ENCODE peak calls at places on chromosomes 1 and 21, in four cellular contexts. One of them, this sample, is unnamed.

GRCh38 chr1:63319069-63320023 is 3.0 kb upstream of the FOXD3 start:
- DNase-seq in colonic mucosa: no peak
- DNase-seq in CD8-positive, alpha-beta T cell: no peak
- DNase-seq in adrenal gland: no peak
- DNase-seq in this sample: no peak

GRCh38 chr1:8343464-8344001 is 25.6 kb downstream of the SLC45A1 start:
- DNase-seq in colonic mucosa: peak; percentile 44
- DNase-seq in CD8-positive, alpha-beta T cell: no peak
- DNase-seq in adrenal gland: peak; percentile 89
- DNase-seq in this sample: no peak

GRCh38 chr1:148315081-148315811 is 163.2 kb upstream of the NBPF11 start:
- DNase-seq in colonic mucosa: no peak
- DNase-seq in CD8-positive, alpha-beta T cell: no peak
- DNase-seq in adrenal gland: no peak
- DNase-seq in this sample: no peak

GRCh38 chr21:34796518-34797201 is 127.9 kb downstream of the CLIC6 start:
- DNase-seq in colonic mucosa: peak; percentile 49
- DNase-seq in CD8-positive, alpha-beta T cell: no peak
- DNase-seq in adrenal gland: no peak
- DNase-seq in this sample: no peak

GRCh38 chr1:180198186-180198585 is 31.9 kb upstream of the LHX4 start:
- DNase-seq in colonic mucosa: no peak
- DNase-seq in CD8-positive, alpha-beta T cell: no peak
- DNase-seq in adrenal gland: no peak
- DNase-seq in this sample: no peak

GRCh38 chr1:59549067-59549837 is 252.4 kb downstream of the FGGY start:
- DNase-seq in colonic mucosa: no peak
- DNase-seq in CD8-positive, alpha-beta T cell: no peak
- DNase-seq in adrenal gland: no peak
- DNase-seq in this sample: no peak

GRCh38 chr1:86912501-86912900 is 1.4 kb downstream of the SELENOF start:
- DNase-seq in colonic mucosa: no peak
- DNase-seq in CD8-positive, alpha-beta T cell: no peak
- DNase-seq in adrenal gland: no peak
- DNase-seq in this sample: peak; percentile 15

GRCh38 chr1:115251340-115251748 is 86.7 kb downstream of the NGF start:
- DNase-seq in colonic mucosa: no peak
- DNase-seq in CD8-positive, alpha-beta T cell: no peak
- DNase-seq in adrenal gland: no peak
- DNase-seq in this sample: no peak

GRCh38 chr1:18907021-18907913 is 4.9 kb upstream of the ALDH4A1 start:
- DNase-seq in colonic mucosa: peak; percentile 67
- DNase-seq in CD8-positive, alpha-beta T cell: peak; percentile 51
- DNase-seq in adrenal gland: peak; percentile 66
- DNase-seq in this sample: peak; percentile 61

GRCh38 chr21:27645285-27645684 is 678.4 kb upstream of the ADAMTS5 start:
- DNase-seq in colonic mucosa: no peak
- DNase-seq in CD8-positive, alpha-beta T cell: no peak
- DNase-seq in adrenal gland: no peak
- DNase-seq in this sample: no peak

GRCh38 chr1:10085076-10085475 is 52.3 kb downstream of the UBE4B start:
- DNase-seq in colonic mucosa: no peak
- DNase-seq in CD8-positive, alpha-beta T cell: no peak
- DNase-seq in adrenal gland: peak; percentile 30
- DNase-seq in this sample: peak; percentile 7

GRCh38 chr1:172637522-172637921 is 21.4 kb upstream of the FASLG start:
- DNase-seq in colonic mucosa: no peak
- DNase-seq in CD8-positive, alpha-beta T cell: no peak
- DNase-seq in adrenal gland: no peak
- DNase-seq in this sample: no peak

GRCh38 chr1:190084552-190084951 is 393.1 kb downstream of the BRINP3 start:
- DNase-seq in colonic mucosa: no peak
- DNase-seq in CD8-positive, alpha-beta T cell: no peak
- DNase-seq in adrenal gland: no peak
- DNase-seq in this sample: no peak

GRCh38 chr1:244388961-244389360 is 62.7 kb downstream of the ADSS2 start:
- DNase-seq in colonic mucosa: no peak
- DNase-seq in CD8-positive, alpha-beta T cell: no peak
- DNase-seq in adrenal gland: no peak
- DNase-seq in this sample: no peak

GRCh38 chr1:77057994-77058585 is 161.1 kb downstream of the PIGK start:
- DNase-seq in colonic mucosa: no peak
- DNase-seq in CD8-positive, alpha-beta T cell: no peak
- DNase-seq in adrenal gland: no peak
- DNase-seq in this sample: no peak

GRCh38 chr1:178530520-178530919 is 17.6 kb downstream of the TEX35 start:
- DNase-seq in colonic mucosa: no peak
- DNase-seq in CD8-positive, alpha-beta T cell: no peak
- DNase-seq in adrenal gland: no peak
- DNase-seq in this sample: no peak

GRCh38 chr1:229694053-229694693 is 68.1 kb downstream of the URB2 start:
- DNase-seq in colonic mucosa: peak; percentile 54
- DNase-seq in CD8-positive, alpha-beta T cell: no peak
- DNase-seq in adrenal gland: peak; percentile 44
- DNase-seq in this sample: no peak

GRCh38 chr1:56502700-56503245 is 76.6 kb downstream of the PLPP3 start:
- DNase-seq in colonic mucosa: no peak
- DNase-seq in CD8-positive, alpha-beta T cell: no peak
- DNase-seq in adrenal gland: peak; percentile 72
- DNase-seq in this sample: no peak

GRCh38 chr1:214638997-214639396 is 36.0 kb downstream of the CENPF start:
- DNase-seq in colonic mucosa: no peak
- DNase-seq in CD8-positive, alpha-beta T cell: no peak
- DNase-seq in adrenal gland: no peak
- DNase-seq in this sample: no peak

GRCh38 chr1:98328855-98329254 is 332.7 kb upstream of the SNX7 start:
- DNase-seq in colonic mucosa: no peak
- DNase-seq in CD8-positive, alpha-beta T cell: no peak
- DNase-seq in adrenal gland: no peak
- DNase-seq in this sample: no peak

GRCh38 chr21:46667735-46668380 is 32.4 kb downstream of the PRMT2 start:
- DNase-seq in colonic mucosa: no peak
- DNase-seq in CD8-positive, alpha-beta T cell: no peak
- DNase-seq in adrenal gland: no peak
- DNase-seq in this sample: no peak

GRCh38 chr1:237938553-237938952 is 47.8 kb upstream of the ZP4 start:
- DNase-seq in colonic mucosa: peak; percentile 32
- DNase-seq in CD8-positive, alpha-beta T cell: no peak
- DNase-seq in adrenal gland: peak; percentile 18
- DNase-seq in this sample: peak; percentile 12

GRCh38 chr1:150789396-150789795 is 18.7 kb downstream of the CTSK start:
- DNase-seq in colonic mucosa: no peak
- DNase-seq in CD8-positive, alpha-beta T cell: no peak
- DNase-seq in adrenal gland: peak; percentile 68
- DNase-seq in this sample: no peak

GRCh38 chr1:193740762-193741161 is 554.3 kb upstream of the B3GALT2 start:
- DNase-seq in colonic mucosa: no peak
- DNase-seq in CD8-positive, alpha-beta T cell: no peak
- DNase-seq in adrenal gland: no peak
- DNase-seq in this sample: no peak

GRCh38 chr1:32180186-32181060 is 948 bp downstream of the TXLNA start:
- DNase-seq in colonic mucosa: peak; percentile 49
- DNase-seq in CD8-positive, alpha-beta T cell: no peak
- DNase-seq in adrenal gland: peak; percentile 82
- DNase-seq in this sample: peak; percentile 37

GRCh38 chr1:168742386-168742785 is 13.4 kb upstream of the DPT start:
- DNase-seq in colonic mucosa: no peak
- DNase-seq in CD8-positive, alpha-beta T cell: no peak
- DNase-seq in adrenal gland: no peak
- DNase-seq in this sample: no peak

GRCh38 chr1:219350172-219350571 is 176.5 kb downstream of the LYPLAL1 start:
- DNase-seq in colonic mucosa: no peak
- DNase-seq in CD8-positive, alpha-beta T cell: no peak
- DNase-seq in adrenal gland: no peak
- DNase-seq in this sample: no peak

GRCh38 chr1:169676001-169676400 is 35.4 kb downstream of the SELL start:
- DNase-seq in colonic mucosa: no peak
- DNase-seq in CD8-positive, alpha-beta T cell: no peak
- DNase-seq in adrenal gland: no peak
- DNase-seq in this sample: no peak

GRCh38 chr1:183272390-183272801 is 86.3 kb downstream of the LAMC2 start:
- DNase-seq in colonic mucosa: no peak
- DNase-seq in CD8-positive, alpha-beta T cell: no peak
- DNase-seq in adrenal gland: no peak
- DNase-seq in this sample: no peak

GRCh38 chr1:244448279-244449036 is 3.3 kb downstream of the ADSS2 start:
- DNase-seq in colonic mucosa: no peak
- DNase-seq in CD8-positive, alpha-beta T cell: no peak
- DNase-seq in adrenal gland: no peak
- DNase-seq in this sample: no peak

GRCh38 chr21:29133241-29133640 is 2.8 kb downstream of the MAP3K7CL start:
- DNase-seq in colonic mucosa: no peak
- DNase-seq in CD8-positive, alpha-beta T cell: no peak
- DNase-seq in adrenal gland: no peak
- DNase-seq in this sample: no peak

GRCh38 chr1:93442276-93442675 is 5.6 kb upstream of the FNBP1L start:
- DNase-seq in colonic mucosa: peak; percentile 83
- DNase-seq in CD8-positive, alpha-beta T cell: no peak
- DNase-seq in adrenal gland: no peak
- DNase-seq in this sample: peak; percentile 98

GRCh38 chr1:247211339-247211738 is 39.5 kb upstream of the ZNF124 start:
- DNase-seq in colonic mucosa: peak; percentile 18
- DNase-seq in CD8-positive, alpha-beta T cell: no peak
- DNase-seq in adrenal gland: no peak
- DNase-seq in this sample: no peak

GRCh38 chr1:32241011-32241763 is 5.8 kb upstream of the FAM167B start:
- DNase-seq in colonic mucosa: peak; percentile 69
- DNase-seq in CD8-positive, alpha-beta T cell: no peak
- DNase-seq in adrenal gland: peak; percentile 80
- DNase-seq in this sample: peak; percentile 40

GRCh38 chr1:1086911-1087341 is 12.8 kb upstream of the RNF223 start:
- DNase-seq in colonic mucosa: no peak
- DNase-seq in CD8-positive, alpha-beta T cell: no peak
- DNase-seq in adrenal gland: no peak
- DNase-seq in this sample: no peak

GRCh38 chr21:25790122-25790951 is 55.6 kb downstream of the GABPA start:
- DNase-seq in colonic mucosa: peak; percentile 19
- DNase-seq in CD8-positive, alpha-beta T cell: no peak
- DNase-seq in adrenal gland: peak; percentile 22
- DNase-seq in this sample: peak; percentile 36

GRCh38 chr1:157520386-157520935 is 31.9 kb downstream of the FCRL5 start:
- DNase-seq in colonic mucosa: no peak
- DNase-seq in CD8-positive, alpha-beta T cell: no peak
- DNase-seq in adrenal gland: no peak
- DNase-seq in this sample: no peak

GRCh38 chr21:43588957-43589356 is 70.3 kb downstream of the HSF2BP start:
- DNase-seq in colonic mucosa: no peak
- DNase-seq in CD8-positive, alpha-beta T cell: no peak
- DNase-seq in adrenal gland: no peak
- DNase-seq in this sample: peak; percentile 72

GRCh38 chr21:43585514-43585913 is 73.8 kb downstream of the HSF2BP start:
- DNase-seq in colonic mucosa: no peak
- DNase-seq in CD8-positive, alpha-beta T cell: no peak
- DNase-seq in adrenal gland: no peak
- DNase-seq in this sample: no peak

GRCh38 chr21:43591468-43592050 is 67.7 kb downstream of the HSF2BP start:
- DNase-seq in colonic mucosa: no peak
- DNase-seq in CD8-positive, alpha-beta T cell: no peak
- DNase-seq in adrenal gland: no peak
- DNase-seq in this sample: no peak

GRCh38 chr21:43585924-43586411 is 73.3 kb downstream of the HSF2BP start:
- DNase-seq in colonic mucosa: no peak
- DNase-seq in CD8-positive, alpha-beta T cell: no peak
- DNase-seq in adrenal gland: peak; percentile 90
- DNase-seq in this sample: peak; percentile 28

DNA sequence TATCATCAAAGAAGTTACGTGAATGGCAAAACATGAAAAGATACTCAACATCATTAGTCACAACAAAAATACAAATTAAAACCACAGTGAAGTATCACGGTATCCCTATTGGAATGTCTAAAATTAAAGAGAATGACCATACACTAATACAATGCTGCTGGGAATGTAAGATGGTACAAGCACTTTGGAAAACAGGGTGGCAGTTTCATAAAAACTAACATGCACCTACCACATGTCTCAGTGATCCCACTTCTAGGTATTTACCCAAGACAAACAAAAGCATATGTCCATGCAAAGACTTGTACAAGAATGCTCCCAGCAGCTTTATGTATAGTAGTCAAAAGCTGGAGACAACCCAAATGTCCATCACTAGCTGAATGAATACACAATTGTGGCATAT is 69.1 kb downstream of the HSF2BP start:
- DNase-seq in colonic mucosa: no peak
- DNase-seq in CD8-positive, alpha-beta T cell: no peak
- DNase-seq in adrenal gland: no peak
- DNase-seq in this sample: no peak
- H3K27ac ChIP-seq in colonic mucosa: no peak overlapping the region
- H3K27ac ChIP-seq in CD8-positive, alpha-beta T cell: no peak overlapping the region
- H3K27ac ChIP-seq in adrenal gland: no peak overlapping the region
- H3K27ac ChIP-seq in this sample: no peak overlapping the region

GRCh38 chr1:2253797-2254480 is 25.8 kb downstream of the SKI start:
- DNase-seq in colonic mucosa: no peak
- DNase-seq in CD8-positive, alpha-beta T cell: no peak
- DNase-seq in adrenal gland: no peak
- DNase-seq in this sample: no peak
- H3K27ac ChIP-seq in colonic mucosa: no peak overlapping the region
- H3K27ac ChIP-seq in CD8-positive, alpha-beta T cell: peak overlapping the region; percentile 97
- H3K27ac ChIP-seq in adrenal gland: no peak overlapping the region
- H3K27ac ChIP-seq in this sample: no peak overlapping the region

GRCh38 chr1:54545916-54546635 is 2.0 kb upstream of the ACOT11 start:
- DNase-seq in colonic mucosa: no peak
- DNase-seq in CD8-positive, alpha-beta T cell: no peak
- DNase-seq in adrenal gland: no peak
- DNase-seq in this sample: no peak
- H3K27ac ChIP-seq in colonic mucosa: no peak overlapping the region
- H3K27ac ChIP-seq in CD8-positive, alpha-beta T cell: no peak overlapping the region
- H3K27ac ChIP-seq in adrenal gland: no peak overlapping the region
- H3K27ac ChIP-seq in this sample: no peak overlapping the region

GRCh38 chr1:234605983-234606730 is 3.8 kb downstream of the IRF2BP2 start:
- DNase-seq in colonic mucosa: no peak
- DNase-seq in CD8-positive, alpha-beta T cell: peak; percentile 29
- DNase-seq in adrenal gland: peak; percentile 72
- DNase-seq in this sample: peak; percentile 63

GRCh38 chr1:234605493-234605982 is 4.4 kb downstream of the IRF2BP2 start:
- DNase-seq in colonic mucosa: no peak
- DNase-seq in CD8-positive, alpha-beta T cell: no peak
- DNase-seq in adrenal gland: no peak
- DNase-seq in this sample: no peak

GRCh38 chr1:234608026-234608719 is 1.8 kb downstream of the IRF2BP2 start:
- DNase-seq in colonic mucosa: peak; percentile 83
- DNase-seq in CD8-positive, alpha-beta T cell: peak; percentile 69
- DNase-seq in adrenal gland: peak; percentile 92
- DNase-seq in this sample: peak; percentile 94

GRCh38 chr1:234607091-234608025 is 2.6 kb downstream of the IRF2BP2 start:
- DNase-seq in colonic mucosa: no peak
- DNase-seq in CD8-positive, alpha-beta T cell: no peak
- DNase-seq in adrenal gland: peak; percentile 57
- DNase-seq in this sample: peak; percentile 56

DNA sequence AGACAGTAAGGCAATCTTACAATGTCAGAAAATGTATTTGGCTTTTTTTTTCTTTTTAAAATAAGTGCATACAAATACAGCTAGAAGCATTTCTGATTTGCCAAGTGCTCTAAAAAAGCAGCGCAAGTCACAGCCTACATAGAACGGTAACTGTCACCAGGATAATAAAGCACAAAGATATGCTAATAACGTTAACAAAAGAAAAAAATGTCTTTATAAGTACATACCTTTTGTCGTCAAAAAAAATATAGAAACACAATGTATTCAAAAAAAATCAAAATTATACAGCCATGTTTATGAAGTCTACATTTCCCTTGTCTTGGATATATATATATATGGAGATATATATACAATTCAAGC is 3.3 kb downstream of the IRF2BP2 start:
- DNase-seq in colonic mucosa: no peak
- DNase-seq in CD8-positive, alpha-beta T cell: no peak
- DNase-seq in adrenal gland: no peak
- DNase-seq in this sample: no peak
- H3K27ac ChIP-seq in colonic mucosa: peak overlapping the region; percentile 99
- H3K27ac ChIP-seq in CD8-positive, alpha-beta T cell: peak overlapping the region; percentile 87
- H3K27ac ChIP-seq in adrenal gland: peak overlapping the region; percentile 92
- H3K27ac ChIP-seq in this sample: peak overlapping the region; percentile 100

This sample was measured in small intestine.